ENCODE peak calls at places on chromosomes 12 and 14, in six cellular contexts. J is Panc1, F is esophagus muscularis mucosa, Y is astrocyte, Q is brain microvascular endothelial cell, Z is cardiac fibroblast. E is an unnamed sample.

GRCh38 chr14:29919845-29920244 is 7.8 kb downstream of the PRKD1 start:
- DNase-seq in J (no peak), F (no peak), Y (no peak), Q (no peak), Z (no peak), E (no peak)

GRCh38 chr14:74478996-74479635 is 14.0 kb downstream of the NPC2 start:
- DNase-seq in J (no peak), F (no peak), Y (no peak), Q (no peak), Z (peak; percentile 44), E (no peak)

GRCh38 chr12:102722147-102722546 is 194.9 kb downstream of the PAH start:
- DNase-seq in J (no peak), F (no peak), Y (no peak), Q (no peak), Z (no peak), E (no peak)

GRCh38 chr14:102558566-102558965 is 33.9 kb upstream of the RCOR1 start:
- DNase-seq in J (no peak), F (no peak), Y (no peak), Q (no peak), Z (no peak), E (no peak)

GRCh38 chr12:27808831-27809230 is 28.8 kb upstream of the MANSC4 start:
- DNase-seq in J (no peak), F (no peak), Y (no peak), Q (no peak), Z (no peak), E (no peak)

GRCh38 chr14:105313381-105314286 is 914 bp upstream of the PACS2 start:
- DNase-seq in J (no peak), F (no peak), Y (no peak), Q (no peak), Z (no peak), E (no peak)

GRCh38 chr12:48786591-48787544 is 2.0 kb downstream of the ADCY6 start:
- DNase-seq in J (no peak), F (no peak), Y (no peak), Q (no peak), Z (peak; percentile 83), E (no peak)

GRCh38 chr14:93116676-93117200 is 1.0 kb upstream of the ITPK1 start:
- DNase-seq in J (no peak), F (no peak), Y (no peak), Q (no peak), Z (no peak), E (no peak)

GRCh38 chr12:32650508-32650907 is 28.6 kb upstream of the DNM1L start:
- DNase-seq in J (no peak), F (no peak), Y (no peak), Q (no peak), Z (peak; percentile 18), E (no peak)

GRCh38 chr14:57420033-57420432 is 29.6 kb downstream of the NAA30 start:
- DNase-seq in J (no peak), F (no peak), Y (no peak), Q (no peak), Z (no peak), E (no peak)

GRCh38 chr14:71988954-71989353 is 56.7 kb downstream of the RGS6 start:
- DNase-seq in J (no peak), F (peak; percentile 50), Y (no peak), Q (no peak), Z (no peak), E (no peak)

GRCh38 chr12:6074394-6074793 is 50.1 kb downstream of the VWF start:
- DNase-seq in J (no peak), F (no peak), Y (no peak), Q (no peak), Z (no peak), E (no peak)

GRCh38 chr12:57219993-57220728 is 3.6 kb downstream of the NXPH4 start:
- DNase-seq in J (no peak), F (no peak), Y (no peak), Q (no peak), Z (no peak), E (no peak)

GRCh38 chr12:57219205-57219992 is 2.8 kb downstream of the NXPH4 start:
- DNase-seq in J (no peak), F (no peak), Y (no peak), Q (no peak), Z (no peak), E (no peak)

GRCh38 chr12:57220770-57221168 is 4.2 kb downstream of the NXPH4 start:
- DNase-seq in J (no peak), F (no peak), Y (no peak), Q (no peak), Z (no peak), E (no peak)

GRCh38 chr12:57222286-57223190 is 5.9 kb downstream of the NXPH4 start:
- DNase-seq in J (no peak), F (no peak), Y (no peak), Q (no peak), Z (no peak), E (no peak)

DNA sequence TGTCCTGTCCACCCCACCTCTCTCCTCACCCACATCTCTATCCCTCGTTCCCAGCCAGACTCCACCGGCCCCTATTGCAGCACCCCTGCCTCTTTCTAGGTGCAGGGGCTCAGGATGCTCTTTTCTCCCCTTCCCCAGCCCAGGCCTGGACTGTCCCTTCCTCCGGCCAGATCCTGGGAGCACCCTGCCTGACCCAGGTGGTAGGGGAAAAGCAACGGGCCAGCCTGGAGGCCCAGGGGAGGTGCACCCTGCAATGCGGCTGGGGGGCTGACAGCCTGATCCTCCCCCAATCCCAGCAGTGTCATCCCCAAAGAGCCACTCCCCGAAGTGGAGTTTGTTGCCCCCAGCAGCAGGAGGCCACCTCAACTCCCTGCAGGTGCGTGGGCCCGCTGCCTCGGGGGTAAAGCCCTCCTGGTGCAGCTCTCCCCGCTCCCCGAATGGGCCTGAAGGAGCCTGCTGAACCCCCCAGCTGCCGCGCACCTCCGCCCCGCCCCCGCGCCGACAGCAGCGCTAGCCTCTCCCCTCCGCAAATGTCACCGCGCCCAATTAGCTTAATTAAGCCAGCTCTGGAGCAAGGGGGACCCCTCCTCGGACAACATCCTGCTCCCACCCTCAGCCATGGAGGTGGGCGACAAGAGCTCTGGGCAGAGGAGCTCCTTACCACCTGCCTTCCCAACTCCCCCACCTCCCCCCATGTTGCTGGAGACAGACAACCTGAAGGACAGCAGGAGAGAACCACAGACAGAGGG is 4.7 kb downstream of the NXPH4 start:
- DNase-seq in J (no peak), F (no peak), Y (no peak), Q (no peak), Z (no peak), E (no peak)
- H3K4me3 ChIP-seq in J (no peak overlapping the region), F (no peak overlapping the region), Y (no peak overlapping the region), Q (no peak overlapping the region), Z (no peak overlapping the region), E (no peak overlapping the region)

GRCh38 chr12:4280351-4281163 is 7.0 kb downstream of the CCND2 start:
- DNase-seq in J (no peak), F (peak; percentile 86), Y (no peak), Q (no peak), Z (no peak), E (no peak)
- H3K4me3 ChIP-seq in J (no peak overlapping the region), F (no peak overlapping the region), Y (no peak overlapping the region), Q (no peak overlapping the region), Z (no peak overlapping the region), E (peak overlapping the region; percentile 3)

GRCh38 chr12:19971396-19971802 is 396.9 kb upstream of the PDE3A start:
- DNase-seq in J (no peak), F (no peak), Y (peak; percentile 94), Q (peak; percentile 17), Z (peak; percentile 41), E (peak; percentile 78)
- H3K4me3 ChIP-seq in J (no peak overlapping the region), F (no peak overlapping the region), Y (no peak overlapping the region), Q (no peak overlapping the region), Z (no peak overlapping the region), E (no peak overlapping the region)

DNA sequence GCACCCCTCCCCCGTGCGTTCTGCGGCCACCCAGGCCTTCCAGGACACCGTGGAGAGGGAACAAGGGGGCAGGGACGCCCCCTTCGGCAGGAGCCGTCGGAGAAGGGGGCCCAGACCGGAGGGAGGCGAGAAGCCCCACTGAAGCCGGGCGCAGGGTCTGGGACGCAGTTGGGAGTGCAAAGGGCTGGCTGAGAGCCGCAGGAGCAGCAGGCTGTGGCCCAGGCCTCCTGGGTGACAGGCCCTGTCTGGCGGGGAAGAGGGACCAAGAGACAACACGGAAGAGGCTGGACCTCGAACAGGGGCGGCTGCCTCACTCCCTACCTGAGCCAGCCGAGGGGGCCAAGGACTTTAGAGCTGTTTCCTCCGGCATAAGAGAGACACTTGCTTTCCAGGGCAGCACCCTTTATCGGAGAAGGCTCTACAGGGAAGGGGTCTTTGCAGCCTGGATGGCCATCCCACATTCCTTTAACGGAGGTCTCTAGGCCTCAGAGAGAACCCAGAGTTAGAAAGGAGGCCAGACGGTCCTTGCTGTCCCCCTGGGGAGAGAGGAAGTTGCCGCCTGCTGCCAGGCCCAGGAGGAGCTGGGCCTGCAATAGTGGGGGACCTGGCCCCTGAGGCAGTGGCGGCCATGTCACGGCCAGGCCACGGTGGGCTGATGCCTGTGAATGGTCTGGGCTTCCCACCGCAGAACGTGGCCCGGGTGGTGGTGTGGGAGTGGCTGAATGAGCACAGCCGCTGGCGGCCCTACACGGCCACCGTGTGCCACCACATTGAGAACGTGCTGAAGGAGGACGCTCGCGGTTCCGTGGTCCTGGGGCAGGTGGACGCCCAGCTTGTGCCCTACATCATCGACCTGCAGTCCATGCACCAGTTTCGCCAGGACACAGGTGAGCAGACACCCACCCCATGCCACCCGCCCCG is 1.3 kb downstream of the DTX1 start:
- DNase-seq in J (no peak), F (no peak), Y (no peak), Q (no peak), Z (no peak), E (no peak)
- H3K4me3 ChIP-seq in J (no peak overlapping the region), F (peak overlapping the region; percentile 54), Y (no peak overlapping the region), Q (no peak overlapping the region), Z (no peak overlapping the region), E (no peak overlapping the region)

GRCh38 chr14:24312736-24313507 is 1.6 kb downstream of the LTB4R start:
- DNase-seq in J (no peak), F (no peak), Y (no peak), Q (peak; percentile 18), Z (peak; percentile 35), E (no peak)
- H3K4me3 ChIP-seq in J (no peak overlapping the region), F (no peak overlapping the region), Y (no peak overlapping the region), Q (no peak overlapping the region), Z (no peak overlapping the region), E (no peak overlapping the region)